ENCODE peak calls at places on chromosome 16, in nine cellular contexts. A is fibroblast of lung; D is B cell; Z is choroid plexus epithelial cell; V is mesothelial cell of epicardium; W is CD8-positive, alpha-beta T cell; R is HFFc6; Q is psoas muscle; K is hepatocyte. F is an unnamed sample.

GRCh38 chr16:31707743-31708335 is 165.8 kb upstream of the ZNF267 start:
- DNase-seq in A (no peak), D (no peak), Z (no peak), V (no peak), W (no peak), R (no peak), Q (no peak), K (no peak), F (no peak)

GRCh38 chr16:7316266-7316888 is 16.3 kb upstream of the RBFOX1 start:
- DNase-seq in A (no peak), D (no peak), Z (no peak), V (no peak), W (no peak), R (no peak), Q (no peak), K (peak), F (no peak)

GRCh38 chr16:31105677-31106213 is 2.4 kb upstream of the BCKDK start:
- DNase-seq in A (peak), D (peak), Z (peak), V (no peak), W (peak), R (peak), Q (peak), K (peak), F (peak)

GRCh38 chr16:3482659-3483241 is 12.5 kb downstream of the C16orf90 start:
- DNase-seq in A (no peak), D (no peak), Z (no peak), V (no peak), W (no peak), R (no peak), Q (no peak), K (no peak), F (no peak)

GRCh38 chr16:78228704-78229103 is 129.2 kb downstream of the WWOX start:
- DNase-seq in A (no peak), D (no peak), Z (no peak), V (no peak), W (no peak), R (no peak), Q (no peak), K (no peak), F (no peak)

GRCh38 chr16:66832661-66833305 is 2.0 kb upstream of the NAE1 start:
- DNase-seq in A (peak), D (no peak), Z (peak), V (no peak), W (no peak), R (peak), Q (no peak), K (no peak), F (no peak)

GRCh38 chr16:87127766-87128147 is 189.4 kb downstream of the C16orf95 start:
- DNase-seq in A (no peak), D (no peak), Z (no peak), V (no peak), W (no peak), R (no peak), Q (no peak), K (no peak), F (no peak)

GRCh38 chr16:19269098-19269497 is 16.4 kb upstream of the CLEC19A start:
- DNase-seq in A (no peak), D (no peak), Z (no peak), V (no peak), W (no peak), R (no peak), Q (no peak), K (no peak), F (no peak)

GRCh38 chr16:64269756-64270155 is 852.1 kb downstream of the CDH11 start:
- DNase-seq in A (peak), D (no peak), Z (peak), V (no peak), W (no peak), R (no peak), Q (no peak), K (no peak), F (no peak)

GRCh38 chr16:67247698-67248400 is 568 bp upstream of the FHOD1 start:
- DNase-seq in A (no peak), D (no peak), Z (no peak), V (no peak), W (no peak), R (no peak), Q (no peak), K (no peak), F (no peak)

GRCh38 chr16:85092309-85092708 is 20.0 kb downstream of the CIBAR2 start:
- DNase-seq in A (no peak), D (no peak), Z (no peak), V (no peak), W (no peak), R (no peak), Q (no peak), K (no peak), F (no peak)

GRCh38 chr16:85094812-85095211 is 17.5 kb downstream of the CIBAR2 start:
- DNase-seq in A (no peak), D (no peak), Z (no peak), V (no peak), W (no peak), R (no peak), Q (no peak), K (no peak), F (no peak)

GRCh38 chr16:85094176-85094805 is 18.0 kb downstream of the CIBAR2 start:
- DNase-seq in A (no peak), D (no peak), Z (no peak), V (no peak), W (no peak), R (no peak), Q (no peak), K (no peak), F (no peak)

GRCh38 chr16:85092851-85093250 is 19.4 kb downstream of the CIBAR2 start:
- DNase-seq in A (no peak), D (no peak), Z (no peak), V (no peak), W (no peak), R (no peak), Q (no peak), K (no peak), F (no peak)

GRCh38 chr16:85093705-85094104 is 18.6 kb downstream of the CIBAR2 start:
- DNase-seq in A (no peak), D (no peak), Z (no peak), V (no peak), W (no peak), R (no peak), Q (no peak), K (no peak), F (no peak)
- TF ChIP-seq CTCF in A (no peak), D (no peak), Z (no peak), V (no peak), W (no peak), R (no peak), Q (no peak), K (no peak), F (no peak)

GRCh38 chr16:69937465-69937951 is 13.6 kb upstream of the CLEC18A start:
- DNase-seq in A (peak), D (no peak), Z (peak), V (no peak), W (no peak), R (peak), Q (no peak), K (peak), F (no peak)
- TF ChIP-seq CTCF in A (no peak), D (no peak), Z (peak), V (no peak), W (no peak), R (peak), Q (no peak), K (peak), F (no peak)

DNA sequence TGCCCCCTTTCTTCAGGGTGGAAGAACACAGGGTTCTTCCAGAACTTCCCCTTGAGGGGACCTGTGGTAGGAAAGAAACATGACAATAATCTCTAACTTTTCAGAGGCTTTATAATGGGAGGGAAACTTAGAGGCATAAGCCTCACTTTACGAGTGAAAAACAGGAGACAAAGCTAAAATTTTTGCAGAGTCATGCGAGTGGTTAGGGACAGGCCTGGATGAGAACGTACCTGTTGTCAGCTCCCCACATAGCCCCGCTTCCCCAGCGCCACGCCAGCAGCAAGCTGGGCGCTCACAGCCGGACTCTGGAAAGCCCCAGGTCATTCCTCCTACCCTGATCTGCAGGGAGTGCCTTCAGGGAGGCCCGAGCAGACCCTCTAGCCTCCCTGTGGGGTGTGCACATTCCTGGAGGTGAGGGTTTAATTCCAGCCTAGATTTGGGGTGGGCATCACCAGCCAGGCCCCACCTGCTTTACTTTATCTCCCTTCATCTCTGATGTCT is 53.6 kb downstream of the LDHD start:
- DNase-seq in A (no peak), D (no peak), Z (no peak), V (no peak), W (no peak), R (no peak), Q (no peak), K (no peak), F (no peak)
- TF ChIP-seq CTCF in A (no peak), D (no peak), Z (no peak), V (no peak), W (no peak), R (no peak), Q (no peak), K (no peak), F (no peak)

GRCh38 chr16:13766334-13766733 is 153.6 kb upstream of the ERCC4 start:
- DNase-seq in A (no peak), D (no peak), Z (no peak), V (no peak), W (no peak), R (no peak), Q (no peak), K (no peak), F (no peak)

GRCh38 chr16:13772782-13773181 is 147.2 kb upstream of the ERCC4 start:
- DNase-seq in A (no peak), D (no peak), Z (no peak), V (no peak), W (no peak), R (no peak), Q (no peak), K (no peak), F (no peak)

GRCh38 chr16:13770436-13770835 is 149.5 kb upstream of the ERCC4 start:
- DNase-seq in A (no peak), D (no peak), Z (no peak), V (no peak), W (no peak), R (no peak), Q (no peak), K (no peak), F (no peak)

DNA sequence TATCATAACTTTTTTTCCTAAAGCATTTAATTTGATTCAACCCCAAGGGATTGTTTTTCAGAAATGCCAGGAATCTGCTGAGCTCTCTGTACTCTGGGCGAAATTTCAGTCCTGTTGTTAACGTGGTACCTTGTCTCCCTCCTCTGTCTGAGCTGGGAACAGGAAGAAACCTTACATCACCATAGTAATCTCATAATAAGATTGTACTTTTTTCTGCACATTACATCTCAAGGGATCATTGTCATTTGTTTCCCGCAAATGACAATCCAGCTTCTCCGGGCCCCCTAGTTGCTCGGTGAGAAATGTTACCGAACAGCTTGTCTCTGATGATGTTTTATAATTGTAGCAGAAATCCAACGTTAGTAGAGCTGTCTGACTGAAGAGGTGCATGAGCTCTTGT is 152.7 kb upstream of the ERCC4 start:
- DNase-seq in A (no peak), D (no peak), Z (peak), V (no peak), W (no peak), R (no peak), Q (no peak), K (peak), F (no peak)
- TF ChIP-seq CTCF in A (no peak), D (no peak), Z (no peak), V (no peak), W (no peak), R (no peak), Q (peak), K (peak), F (no peak)

GRCh38 chr16:27920391-27920891 is 143.1 kb downstream of the GSG1L start:
- DNase-seq in A (no peak), D (no peak), Z (peak), V (no peak), W (no peak), R (peak), Q (no peak), K (peak), F (no peak)
- TF ChIP-seq CTCF in A (no peak), D (no peak), Z (peak), V (peak), W (no peak), R (peak), Q (no peak), K (no peak), F (peak)

DNA sequence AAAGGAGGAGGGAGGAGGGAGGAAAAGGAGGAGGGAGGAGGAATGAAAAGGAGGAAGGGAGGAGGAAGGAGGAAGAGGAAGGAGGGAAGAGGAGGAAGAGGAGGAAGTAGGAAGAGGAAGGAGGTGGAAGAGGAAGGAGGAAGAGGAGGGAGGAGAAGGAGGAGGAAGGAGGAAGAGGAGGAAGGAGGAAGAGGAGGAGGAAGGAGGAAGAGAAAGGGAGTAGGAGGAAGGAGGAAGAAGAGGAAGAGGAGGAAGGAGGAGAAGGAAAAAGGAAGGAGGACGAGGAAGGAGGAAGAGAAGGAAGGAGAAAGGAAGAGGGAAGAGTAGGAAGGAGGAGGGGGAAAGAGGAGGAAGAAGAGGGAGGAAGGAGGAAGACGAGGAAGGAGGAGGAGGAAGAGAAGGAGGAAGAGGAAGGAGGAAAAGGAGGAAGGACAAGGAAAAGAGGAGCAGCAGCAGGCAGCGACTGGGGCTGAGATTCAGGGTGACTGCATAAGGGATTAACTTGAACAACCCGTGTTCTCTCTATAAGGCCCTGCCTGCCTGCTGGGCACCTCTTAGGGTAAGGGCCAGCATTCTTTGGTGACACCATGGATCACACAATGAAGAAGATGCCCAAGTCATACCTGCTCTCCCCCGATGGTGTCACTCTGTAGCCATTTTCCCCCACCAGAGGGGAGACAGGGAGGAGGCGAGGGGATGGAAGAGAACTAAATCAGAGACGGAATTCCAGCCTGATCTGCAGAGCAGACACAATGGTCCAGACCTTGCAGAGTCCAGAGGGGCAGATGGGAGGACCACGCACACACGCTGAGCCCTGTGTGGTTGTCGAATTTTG is 1.4 kb upstream of the IL34 start:
- DNase-seq in A (no peak), D (no peak), Z (no peak), V (no peak), W (no peak), R (no peak), Q (no peak), K (no peak), F (no peak)
- TF ChIP-seq CTCF in A (no peak), D (no peak), Z (no peak), V (no peak), W (no peak), R (no peak), Q (no peak), K (no peak), F (no peak)

F was measured in AG09319.